ENCODE peak calls at places on chromosome 12, in four cellular contexts. Y, A, J and D are unnamed samples.

GRCh38 chr12:32183646-32184045 is 77.0 kb downstream of the BICD1 start:
- DNase-seq in J (no peak), A (no peak), Y (peak; percentile 17), D (no peak)

GRCh38 chr12:75890141-75890540 is 141.4 kb downstream of the PHLDA1 start:
- DNase-seq in J (no peak), A (no peak), Y (peak; percentile 50), D (no peak)

GRCh38 chr12:30026621-30027234 is 243.0 kb upstream of the TMTC1 start:
- DNase-seq in J (no peak), A (no peak), Y (peak; percentile 64), D (no peak)

GRCh38 chr12:21831671-21832357 is 57.3 kb upstream of the KCNJ8 start:
- DNase-seq in A (no peak), Y (peak; percentile 57), J (no peak), D (no peak)

GRCh38 chr12:131940121-131940520 is 9.6 kb upstream of the EP400 start:
- DNase-seq in Y (no peak), A (no peak), J (no peak), D (no peak)

GRCh38 chr12:80837342-80837978 is 100.3 kb downstream of the LIN7A start:
- DNase-seq in A (no peak), J (no peak), Y (peak; percentile 74), D (no peak)

GRCh38 chr12:27244680-27245005 is 557 bp downstream of the STK38L start:
- DNase-seq in Y (peak; percentile 55), A (no peak), J (no peak), D (no peak)

GRCh38 chr12:53061404-53062010 is 11.6 kb downstream of the TNS2 start:
- DNase-seq in J (no peak), A (no peak), Y (no peak), D (no peak)

GRCh38 chr12:15978431-15978950 is 67.4 kb downstream of the DERA start:
- DNase-seq in A (no peak), J (no peak), Y (peak; percentile 57), D (no peak)

GRCh38 chr12:2154050-2154449 is 101.3 kb downstream of the CACNA1C start:
- DNase-seq in Y (peak; percentile 53), J (no peak), A (no peak), D (no peak)

GRCh38 chr12:118060301-118061010 is 523 bp downstream of the WSB2 start:
- DNase-seq in J (no peak), A (no peak), Y (peak; percentile 23), D (no peak)

GRCh38 chr12:10623131-10623530 is 9.7 kb upstream of the MAGOHB start:
- DNase-seq in J (no peak), Y (no peak), A (no peak), D (no peak)

GRCh38 chr12:27965411-27965810 is 7.1 kb downstream of the PTHLH start:
- DNase-seq in J (no peak), A (no peak), Y (peak; percentile 59), D (no peak)

GRCh38 chr12:92570056-92570753 is 132.6 kb upstream of the PLEKHG7 start:
- DNase-seq in A (peak; percentile 19), Y (peak; percentile 82), J (peak; percentile 47), D (peak; percentile 93)

GRCh38 chr12:46219892-46220655 is 48.8 kb downstream of the SLC38A1 start:
- DNase-seq in J (no peak), A (peak; percentile 56), Y (peak; percentile 91), D (no peak)

GRCh38 chr12:115998119-115998633 is 279.3 kb downstream of the MED13L start:
- DNase-seq in Y (peak; percentile 67), A (no peak), J (peak; percentile 25), D (no peak)

GRCh38 chr12:12236896-12237295 is 29.9 kb downstream of the LRP6 start:
- DNase-seq in Y (no peak), J (no peak), A (no peak), D (no peak)

GRCh38 chr12:110657747-110658146 is 31.2 kb downstream of the HVCN1 start:
- DNase-seq in J (no peak), Y (no peak), A (no peak), D (no peak)

GRCh38 chr12:42756841-42757661 is 167.5 kb upstream of the PRICKLE1 start:
- DNase-seq in A (no peak), J (peak; percentile 7), Y (peak; percentile 86), D (no peak)

GRCh38 chr12:87378526-87378925 is 650.7 kb downstream of the C12orf50 start:
- DNase-seq in A (no peak), J (no peak), Y (no peak), D (no peak)

GRCh38 chr12:60421741-60422140 is 825.9 kb downstream of the SLC16A7 start:
- DNase-seq in J (no peak), A (no peak), Y (no peak), D (no peak)